ENCODE peak calls at places on chromosomes 13 and 19, in nine cellular contexts. One of them, this sample, is unnamed.
A peak's percentile ranks its signal among the peaks of the same experiment; 100 is the strongest.

GRCh38 chr19:16217671-16218464 is 20.2 kb downstream of the AP1M1 start:
- DNase-seq in thoracic aorta: no peak
- DNase-seq in ascending aorta: no peak
- DNase-seq in Panc1: no peak
- DNase-seq in lower lobe of right lung: no peak
- DNase-seq in IMR-90: no peak
- DNase-seq in aorta: peak; percentile 52
- DNase-seq in CD8-positive, alpha-beta T cell: no peak
- DNase-seq in stomach: no peak
- DNase-seq in this sample: no peak

GRCh38 chr19:21326169-21326568 is 3.0 kb downstream of the ZNF708 start:
- DNase-seq in Panc1: no peak
- DNase-seq in thoracic aorta: no peak
- DNase-seq in IMR-90: no peak
- DNase-seq in CD8-positive, alpha-beta T cell: no peak
- DNase-seq in stomach: no peak
- DNase-seq in ascending aorta: no peak
- DNase-seq in aorta: no peak
- DNase-seq in lower lobe of right lung: no peak
- DNase-seq in this sample: no peak

GRCh38 chr13:100229603-100230002 is 140.7 kb downstream of the PCCA start:
- DNase-seq in stomach: peak; percentile 41
- DNase-seq in CD8-positive, alpha-beta T cell: no peak
- DNase-seq in thoracic aorta: no peak
- DNase-seq in Panc1: no peak
- DNase-seq in ascending aorta: no peak
- DNase-seq in IMR-90: no peak
- DNase-seq in lower lobe of right lung: no peak
- DNase-seq in aorta: no peak
- DNase-seq in this sample: no peak

GRCh38 chr13:82717249-82717648 is 1165.0 kb downstream of the SLITRK1 start:
- DNase-seq in lower lobe of right lung: no peak
- DNase-seq in Panc1: no peak
- DNase-seq in IMR-90: peak; percentile 59
- DNase-seq in stomach: no peak
- DNase-seq in CD8-positive, alpha-beta T cell: no peak
- DNase-seq in ascending aorta: no peak
- DNase-seq in thoracic aorta: no peak
- DNase-seq in aorta: no peak
- DNase-seq in this sample: no peak

GRCh38 chr13:72884111-72884510 is 102.2 kb downstream of the PIBF1 start:
- DNase-seq in stomach: no peak
- DNase-seq in Panc1: no peak
- DNase-seq in ascending aorta: no peak
- DNase-seq in IMR-90: no peak
- DNase-seq in lower lobe of right lung: no peak
- DNase-seq in aorta: no peak
- DNase-seq in thoracic aorta: no peak
- DNase-seq in CD8-positive, alpha-beta T cell: no peak
- DNase-seq in this sample: no peak

GRCh38 chr13:79282976-79283375 is 123.1 kb downstream of the RBM26 start:
- DNase-seq in Panc1: no peak
- DNase-seq in lower lobe of right lung: no peak
- DNase-seq in ascending aorta: no peak
- DNase-seq in thoracic aorta: no peak
- DNase-seq in IMR-90: no peak
- DNase-seq in stomach: no peak
- DNase-seq in CD8-positive, alpha-beta T cell: no peak
- DNase-seq in aorta: no peak
- DNase-seq in this sample: no peak

GRCh38 chr19:6011794-6012193 is 33.9 kb upstream of the RANBP3 start:
- DNase-seq in lower lobe of right lung: no peak
- DNase-seq in thoracic aorta: no peak
- DNase-seq in aorta: no peak
- DNase-seq in ascending aorta: no peak
- DNase-seq in stomach: no peak
- DNase-seq in IMR-90: peak; percentile 22
- DNase-seq in CD8-positive, alpha-beta T cell: no peak
- DNase-seq in Panc1: no peak
- DNase-seq in this sample: no peak

GRCh38 chr13:101579291-101579802 is 126.9 kb downstream of the ITGBL1 start:
- DNase-seq in lower lobe of right lung: no peak
- DNase-seq in aorta: no peak
- DNase-seq in Panc1: no peak
- DNase-seq in CD8-positive, alpha-beta T cell: no peak
- DNase-seq in stomach: no peak
- DNase-seq in IMR-90: peak; percentile 60
- DNase-seq in ascending aorta: no peak
- DNase-seq in thoracic aorta: no peak
- DNase-seq in this sample: no peak

GRCh38 chr13:75250526-75251183 is 231.3 kb downstream of the TBC1D4 start:
- DNase-seq in CD8-positive, alpha-beta T cell: no peak
- DNase-seq in aorta: no peak
- DNase-seq in stomach: no peak
- DNase-seq in IMR-90: peak; percentile 83
- DNase-seq in thoracic aorta: no peak
- DNase-seq in Panc1: no peak
- DNase-seq in ascending aorta: no peak
- DNase-seq in lower lobe of right lung: no peak
- DNase-seq in this sample: peak; percentile 53

GRCh38 chr13:42043676-42044075 is 4.8 kb upstream of the DGKH start:
- DNase-seq in thoracic aorta: no peak
- DNase-seq in Panc1: no peak
- DNase-seq in lower lobe of right lung: no peak
- DNase-seq in aorta: no peak
- DNase-seq in CD8-positive, alpha-beta T cell: no peak
- DNase-seq in ascending aorta: no peak
- DNase-seq in IMR-90: no peak
- DNase-seq in stomach: no peak
- DNase-seq in this sample: no peak

GRCh38 chr19:438416-438958 is 22.3 kb downstream of the SHC2 start:
- DNase-seq in lower lobe of right lung: no peak
- DNase-seq in IMR-90: no peak
- DNase-seq in thoracic aorta: no peak
- DNase-seq in stomach: no peak
- DNase-seq in CD8-positive, alpha-beta T cell: no peak
- DNase-seq in ascending aorta: no peak
- DNase-seq in Panc1: no peak
- DNase-seq in aorta: peak; percentile 63
- DNase-seq in this sample: no peak

GRCh38 chr13:62611343-62611742 is 1195.7 kb upstream of the PCDH20 start:
- DNase-seq in lower lobe of right lung: no peak
- DNase-seq in IMR-90: no peak
- DNase-seq in stomach: no peak
- DNase-seq in Panc1: no peak
- DNase-seq in aorta: no peak
- DNase-seq in thoracic aorta: no peak
- DNase-seq in CD8-positive, alpha-beta T cell: no peak
- DNase-seq in ascending aorta: no peak
- DNase-seq in this sample: no peak

GRCh38 chr19:31066385-31066784 is 282.9 kb downstream of the TSHZ3 start:
- DNase-seq in IMR-90: peak; percentile 78
- DNase-seq in Panc1: peak; percentile 68
- DNase-seq in lower lobe of right lung: no peak
- DNase-seq in stomach: no peak
- DNase-seq in ascending aorta: no peak
- DNase-seq in thoracic aorta: no peak
- DNase-seq in aorta: no peak
- DNase-seq in CD8-positive, alpha-beta T cell: no peak
- DNase-seq in this sample: peak; percentile 80

GRCh38 chr13:75635101-75635620 is 969 bp upstream of the LMO7 start:
- DNase-seq in lower lobe of right lung: no peak
- DNase-seq in IMR-90: no peak
- DNase-seq in aorta: peak; percentile 75
- DNase-seq in ascending aorta: no peak
- DNase-seq in thoracic aorta: no peak
- DNase-seq in Panc1: no peak
- DNase-seq in CD8-positive, alpha-beta T cell: no peak
- DNase-seq in stomach: no peak
- DNase-seq in this sample: peak; percentile 38

DNA sequence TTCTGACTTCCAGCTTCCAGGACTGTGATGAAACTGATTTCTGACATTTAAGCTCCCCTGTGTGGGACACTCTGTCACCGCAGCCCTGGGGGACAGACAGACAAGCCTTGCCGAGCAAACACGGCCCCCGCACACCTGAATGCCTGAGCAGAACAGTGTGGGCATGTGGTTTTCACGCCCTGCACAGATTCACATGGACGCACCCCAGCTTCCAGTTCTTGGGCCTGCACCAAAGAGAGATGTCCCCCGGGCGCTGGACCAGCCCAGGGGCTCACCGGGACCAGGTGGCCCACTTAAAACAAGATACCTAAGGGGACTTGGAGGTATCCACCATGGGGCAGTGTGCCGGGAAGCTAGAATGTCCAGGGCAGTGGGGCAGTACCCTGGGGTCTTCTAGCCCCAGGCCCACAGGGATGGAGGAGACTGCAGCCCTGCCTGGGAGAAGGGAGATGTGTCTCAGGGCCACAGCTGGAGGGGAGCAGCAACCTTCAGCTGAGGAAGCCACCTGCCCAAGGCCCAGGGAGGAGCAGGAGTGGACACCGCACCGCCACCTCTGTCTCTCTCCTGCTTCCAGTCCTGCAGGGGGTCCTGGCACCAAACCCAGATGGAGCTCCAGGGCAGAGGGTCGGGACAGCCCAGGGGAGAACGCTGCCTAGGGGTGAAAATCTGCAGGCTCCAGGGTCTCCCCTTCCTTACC is 50.5 kb downstream of the SOX1 start:
- DNase-seq in Panc1: no peak
- DNase-seq in aorta: no peak
- DNase-seq in thoracic aorta: no peak
- DNase-seq in CD8-positive, alpha-beta T cell: peak; percentile 35
- DNase-seq in IMR-90: no peak
- DNase-seq in lower lobe of right lung: no peak
- DNase-seq in stomach: peak; percentile 16
- DNase-seq in ascending aorta: no peak
- DNase-seq in this sample: no peak
- H3K27me3 ChIP-seq in Panc1: no peaks in the 10 kb centered on the region
- H3K27me3 ChIP-seq in aorta: no peaks in the 10 kb centered on the region
- H3K27me3 ChIP-seq in thoracic aorta: no peaks in the 10 kb centered on the region
- H3K27me3 ChIP-seq in CD8-positive, alpha-beta T cell: no peaks in the 10 kb centered on the region
- H3K27me3 ChIP-seq in IMR-90: no peaks in the 10 kb centered on the region
- H3K27me3 ChIP-seq in lower lobe of right lung: peaks cover 37% of the 10 kb centered on the region
- H3K27me3 ChIP-seq in stomach: no peaks in the 10 kb centered on the region
- H3K27me3 ChIP-seq in ascending aorta: no peaks in the 10 kb centered on the region
- H3K27me3 ChIP-seq in this sample: no peaks in the 10 kb centered on the region

GRCh38 chr13:33280923-33281322 is 4.6 kb downstream of the STARD13 start:
- DNase-seq in IMR-90: peak; percentile 50
- DNase-seq in stomach: no peak
- DNase-seq in lower lobe of right lung: no peak
- DNase-seq in Panc1: no peak
- DNase-seq in thoracic aorta: no peak
- DNase-seq in aorta: no peak
- DNase-seq in ascending aorta: no peak
- DNase-seq in CD8-positive, alpha-beta T cell: no peak
- DNase-seq in this sample: no peak
- H3K4me3 ChIP-seq in IMR-90: no peak overlapping the region
- H3K4me3 ChIP-seq in stomach: no peak overlapping the region
- H3K4me3 ChIP-seq in lower lobe of right lung: no peak overlapping the region
- H3K4me3 ChIP-seq in Panc1: no peak overlapping the region
- H3K4me3 ChIP-seq in thoracic aorta: no peak overlapping the region
- H3K4me3 ChIP-seq in aorta: no peak overlapping the region
- H3K4me3 ChIP-seq in ascending aorta: no peak overlapping the region
- H3K4me3 ChIP-seq in CD8-positive, alpha-beta T cell: no peak overlapping the region
- H3K4me3 ChIP-seq in this sample: no peak overlapping the region

DNA sequence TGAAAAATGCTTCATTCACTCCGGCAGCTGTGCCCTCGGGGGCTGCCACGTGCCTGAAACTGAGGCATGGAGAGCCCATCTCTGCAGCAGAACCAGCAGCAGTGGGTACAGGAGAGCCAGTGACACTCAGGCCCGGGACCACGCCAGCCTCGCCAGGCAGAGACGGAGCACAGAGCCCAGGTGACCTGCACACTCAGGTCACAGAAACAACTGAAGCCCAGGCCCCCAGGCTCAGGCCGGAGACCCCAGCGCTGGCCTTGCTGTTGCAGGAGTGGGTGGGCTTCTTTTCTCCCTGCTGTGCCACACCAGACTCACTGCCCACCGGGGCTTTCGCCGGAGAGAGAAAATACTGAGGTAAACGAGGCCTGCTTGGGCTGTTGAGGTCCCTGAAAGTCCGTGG is 117.3 kb downstream of the SOX1 start:
- DNase-seq in IMR-90: no peak
- DNase-seq in thoracic aorta: no peak
- DNase-seq in lower lobe of right lung: no peak
- DNase-seq in Panc1: no peak
- DNase-seq in aorta: peak; percentile 75
- DNase-seq in stomach: no peak
- DNase-seq in CD8-positive, alpha-beta T cell: no peak
- DNase-seq in ascending aorta: no peak
- DNase-seq in this sample: no peak
- H3K9me3 ChIP-seq in IMR-90: peaks cover 72% of the 10 kb centered on the region
- H3K9me3 ChIP-seq in thoracic aorta: no peaks in the 10 kb centered on the region
- H3K9me3 ChIP-seq in lower lobe of right lung: no peaks in the 10 kb centered on the region
- H3K9me3 ChIP-seq in Panc1: no peaks in the 10 kb centered on the region
- H3K9me3 ChIP-seq in aorta: no peaks in the 10 kb centered on the region
- H3K9me3 ChIP-seq in stomach: no peaks in the 10 kb centered on the region
- H3K9me3 ChIP-seq in CD8-positive, alpha-beta T cell: no peaks in the 10 kb centered on the region
- H3K9me3 ChIP-seq in ascending aorta: no peaks in the 10 kb centered on the region
- H3K9me3 ChIP-seq in this sample: no peaks in the 10 kb centered on the region

DNA sequence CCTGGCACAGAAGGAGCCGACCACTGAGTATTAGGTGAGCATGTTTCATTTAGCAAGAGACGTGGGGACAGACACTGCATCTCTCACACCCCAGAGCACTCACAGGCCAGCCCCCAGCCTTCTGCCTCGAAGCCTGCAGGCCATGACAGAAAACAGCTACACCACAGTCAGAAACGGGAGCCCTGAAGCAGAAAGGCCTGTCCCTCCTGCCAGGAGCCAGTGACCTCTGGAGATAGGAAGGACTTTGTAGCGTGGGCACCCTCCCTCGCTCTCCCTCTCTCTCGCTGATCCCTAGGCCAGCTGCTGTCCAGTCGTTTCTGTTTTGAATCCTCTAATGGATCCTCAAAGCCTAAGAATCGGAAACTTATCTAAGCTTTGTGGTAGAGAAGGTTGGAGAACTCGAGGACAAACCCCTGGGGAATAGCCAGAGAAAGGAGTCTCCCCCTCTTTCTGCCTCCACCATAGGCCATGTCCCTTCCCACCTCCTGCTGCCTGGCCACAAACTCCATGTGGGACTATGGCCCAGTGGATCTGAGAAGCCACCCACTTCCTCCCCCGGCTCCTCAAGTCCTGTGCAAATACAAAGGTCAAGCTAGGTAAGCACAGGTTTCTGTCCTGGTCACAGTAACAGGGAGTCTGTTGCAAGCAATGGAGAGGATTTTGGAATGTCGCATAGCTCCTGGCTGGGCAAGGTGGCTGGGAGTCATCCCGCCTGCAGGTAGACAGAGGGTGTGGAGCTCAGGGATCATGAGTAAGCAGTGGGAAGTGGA is 95.1 kb downstream of the NUFIP1 start:
- DNase-seq in thoracic aorta: no peak
- DNase-seq in aorta: no peak
- DNase-seq in ascending aorta: no peak
- DNase-seq in CD8-positive, alpha-beta T cell: no peak
- DNase-seq in stomach: peak; percentile 38
- DNase-seq in Panc1: no peak
- DNase-seq in lower lobe of right lung: no peak
- DNase-seq in IMR-90: no peak
- DNase-seq in this sample: no peak
- H3K27me3 ChIP-seq in thoracic aorta: no peaks in the 10 kb centered on the region
- H3K27me3 ChIP-seq in aorta: no peaks in the 10 kb centered on the region
- H3K27me3 ChIP-seq in ascending aorta: no peaks in the 10 kb centered on the region
- H3K27me3 ChIP-seq in CD8-positive, alpha-beta T cell: no peaks in the 10 kb centered on the region
- H3K27me3 ChIP-seq in stomach: no peaks in the 10 kb centered on the region
- H3K27me3 ChIP-seq in Panc1: no peaks in the 10 kb centered on the region
- H3K27me3 ChIP-seq in lower lobe of right lung: no peaks in the 10 kb centered on the region
- H3K27me3 ChIP-seq in IMR-90: no peaks in the 10 kb centered on the region
- H3K27me3 ChIP-seq in this sample: no peaks in the 10 kb centered on the region